ENCODE peak calls at places on chromosomes 1 and 21, in nine cellular contexts. N is fibroblast of the conjunctiva; O is ACHN; Z is cardiac fibroblast; I is lower lobe of right lung; K is RWPE1; W is NCI-H1105 treated with DMSO at 0.1 percent for 48 hours; J is CD8-positive, alpha-beta T cell; G is AG08396. S is an unnamed sample.

GRCh38 chr1:209176866-209177430 is 406.6 kb upstream of the CAMK1G start:
- DNase-seq in N (no peak), O (no peak), Z (no peak), I (no peak), K (no peak), W (peak; percentile 20), J (no peak), G (no peak), S (no peak)

GRCh38 chr1:108854226-108855019 is 2.5 kb downstream of the AKNAD1 start:
- DNase-seq in N (no peak), O (no peak), Z (peak; percentile 42), I (no peak), K (no peak), W (no peak), J (no peak), G (no peak), S (no peak)

GRCh38 chr1:41439234-41439633 is 45.2 kb downstream of the EDN2 start:
- DNase-seq in N (no peak), O (no peak), Z (no peak), I (no peak), K (no peak), W (peak; percentile 74), J (no peak), G (no peak), S (no peak)

GRCh38 chr1:243422362-243422761 is 166.5 kb downstream of the SDCCAG8 start:
- DNase-seq in N (no peak), O (no peak), Z (no peak), I (no peak), K (no peak), W (no peak), J (no peak), G (no peak), S (no peak)

GRCh38 chr1:244945109-244945671 is 80.8 kb upstream of the HNRNPU start:
- DNase-seq in N (no peak), O (no peak), Z (no peak), I (no peak), K (no peak), W (no peak), J (no peak), G (no peak), S (no peak)

GRCh38 chr1:22803833-22804232 is 93.2 kb downstream of the EPHB2 start:
- DNase-seq in N (no peak), O (peak; percentile 38), Z (no peak), I (no peak), K (no peak), W (no peak), J (no peak), G (peak; percentile 43), S (no peak)

GRCh38 chr1:31007462-31007991 is 58.0 kb downstream of the PUM1 start:
- DNase-seq in N (peak; percentile 17), O (no peak), Z (peak; percentile 84), I (no peak), K (peak; percentile 68), W (no peak), J (no peak), G (peak; percentile 64), S (no peak)

GRCh38 chr1:219686171-219686570 is 73.3 kb upstream of the ZC3H11B start:
- DNase-seq in N (no peak), O (no peak), Z (no peak), I (no peak), K (no peak), W (no peak), J (no peak), G (no peak), S (no peak)

GRCh38 chr21:41366522-41367151 is 4.8 kb downstream of the MX2 start:
- DNase-seq in N (no peak), O (no peak), Z (peak; percentile 81), I (peak; percentile 82), K (peak; percentile 96), W (no peak), J (no peak), G (peak; percentile 33), S (peak; percentile 73)

GRCh38 chr1:96236156-96236739 is 485.3 kb upstream of the PTBP2 start:
- DNase-seq in N (peak; percentile 65), O (peak; percentile 50), Z (peak; percentile 83), I (no peak), K (peak; percentile 17), W (peak; percentile 68), J (no peak), G (peak; percentile 18), S (peak; percentile 81)

GRCh38 chr1:53344921-53345838 is 17.3 kb upstream of the LRP8 start:
- DNase-seq in N (no peak), O (no peak), Z (no peak), I (no peak), K (no peak), W (no peak), J (no peak), G (no peak), S (no peak)

GRCh38 chr1:113534875-113535274 is 144.6 kb downstream of the MAGI3 start:
- DNase-seq in N (no peak), O (no peak), Z (no peak), I (no peak), K (no peak), W (no peak), J (no peak), G (no peak), S (no peak)

GRCh38 chr21:15441999-15442398 is 287.8 kb upstream of the USP25 start:
- DNase-seq in N (no peak), O (no peak), Z (no peak), I (no peak), K (no peak), W (no peak), J (no peak), G (no peak), S (no peak)

GRCh38 chr1:228515200-228515834 is 28.1 kb downstream of the RNF187 start:
- DNase-seq in N (peak; percentile 27), O (peak; percentile 56), Z (peak; percentile 70), I (no peak), K (peak; percentile 54), W (peak; percentile 4), J (peak; percentile 33), G (peak; percentile 73), S (peak; percentile 37)

GRCh38 chr1:89942825-89943658 is 51.9 kb upstream of the ZNF326 start:
- DNase-seq in N (peak; percentile 26), O (no peak), Z (peak; percentile 77), I (no peak), K (peak; percentile 27), W (no peak), J (no peak), G (peak; percentile 41), S (no peak)

GRCh38 chr1:240417317-240417716 is 194.6 kb downstream of the GREM2 start:
- DNase-seq in N (no peak), O (no peak), Z (peak; percentile 17), I (no peak), K (no peak), W (no peak), J (no peak), G (peak; percentile 16), S (no peak)

GRCh38 chr1:212437179-212437798 is 4.6 kb downstream of the NENF start:
- DNase-seq in N (no peak), O (no peak), Z (no peak), I (no peak), K (no peak), W (peak; percentile 17), J (no peak), G (no peak), S (no peak)